ENCODE peak calls at places on chromosomes 6 and 20, in five cellular contexts. B is cardiac fibroblast, G is IMR-90, F is psoas muscle, L is SK-N-SH. Q is an unnamed sample.

GRCh38 chr6:89489078-89489477 is 56.1 kb downstream of the ANKRD6 start:
- DNase-seq in B (no peak), G (no peak), F (no peak), L (no peak), Q (no peak)

GRCh38 chr6:148624025-148624424 is 122.8 kb upstream of the UST start:
- DNase-seq in B (peak), G (no peak), F (no peak), L (no peak), Q (no peak)

GRCh38 chr6:26124550-26125014 is 37.4 kb downstream of the HFE start:
- DNase-seq in B (no peak), G (no peak), F (no peak), L (no peak), Q (peak)

GRCh38 chr6:131160254-131160758 is 25.0 kb downstream of the AKAP7 start:
- DNase-seq in B (no peak), G (no peak), F (no peak), L (no peak), Q (no peak)

GRCh38 chr6:125197795-125198269 is 44.3 kb downstream of the TPD52L1 start:
- DNase-seq in B (peak), G (peak), F (peak), L (no peak), Q (peak)

GRCh38 chr6:133741375-133741861 is 147.5 kb upstream of the TCF21 start:
- DNase-seq in B (peak), G (peak), F (no peak), L (no peak), Q (peak)

GRCh38 chr20:62646851-62647520 is 4.7 kb downstream of the SLCO4A1 start:
- DNase-seq in B (no peak), G (no peak), F (peak), L (no peak), Q (no peak)

GRCh38 chr20:50256577-50256976 is 65.9 kb downstream of the CEBPB start:
- DNase-seq in B (peak), G (peak), F (peak), L (no peak), Q (no peak)

GRCh38 chr6:63573899-63574553 is 1.7 kb downstream of the LOC128125822 start:
- DNase-seq in B (peak), G (peak), F (no peak), L (peak), Q (peak)

GRCh38 chr20:48797275-48797825 is 30.4 kb downstream of the PREX1 start:
- DNase-seq in B (no peak), G (no peak), F (no peak), L (no peak), Q (no peak)

GRCh38 chr20:46011631-46012482 is 3.1 kb downstream of the MMP9 start:
- DNase-seq in B (peak), G (peak), F (peak), L (peak), Q (no peak)

GRCh38 chr6:135938588-135939215 is 87.2 kb downstream of the PDE7B start:
- DNase-seq in B (peak), G (peak), F (peak), L (peak), Q (peak)

GRCh38 chr6:7542878-7543394 is 1.5 kb downstream of the DSP start:
- DNase-seq in B (peak), G (peak), F (peak), L (peak), Q (peak)

GRCh38 chr20:6660441-6660840 is 107.0 kb upstream of the BMP2 start:
- DNase-seq in B (no peak), G (no peak), F (no peak), L (no peak), Q (no peak)

GRCh38 chr20:50026746-50027575 is 44.2 kb downstream of the SNAI1 start:
- DNase-seq in B (peak), G (peak), F (no peak), L (no peak), Q (peak)

GRCh38 chr6:109093732-109094131 is 914 bp downstream of the SESN1 start:
- DNase-seq in B (peak), G (peak), F (no peak), L (no peak), Q (no peak)

GRCh38 chr6:51814418-51814817 is 273.0 kb downstream of the PKHD1 start:
- DNase-seq in B (no peak), G (no peak), F (no peak), L (no peak), Q (no peak)

GRCh38 chr6:136788069-136788902 is 4.0 kb downstream of the MAP3K5 start:
- DNase-seq in B (peak), G (peak), F (no peak), L (no peak), Q (peak)

GRCh38 chr6:55678330-55679224 is 99.6 kb upstream of the HMGCLL1 start:
- DNase-seq in B (no peak), G (peak), F (no peak), L (peak), Q (no peak)

GRCh38 chr6:167550936-167551633 is 226.2 kb downstream of the TTLL2 start:
- DNase-seq in B (no peak), G (no peak), F (peak), L (no peak), Q (no peak)

GRCh38 chr6:32045811-32046449 is 7.7 kb downstream of the CYP21A2 start:
- DNase-seq in B (peak), G (no peak), F (peak), L (no peak), Q (peak)

GRCh38 chr20:59159822-59160740 is 3.5 kb upstream of the ZNF831 start:
- DNase-seq in B (no peak), G (no peak), F (no peak), L (no peak), Q (no peak)

GRCh38 chr20:10225439-10226080 is 6.9 kb downstream of the SNAP25 start:
- DNase-seq in B (no peak), G (no peak), F (no peak), L (peak), Q (no peak)

GRCh38 chr6:25477006-25477590 is 174.9 kb upstream of the SCGN start:
- DNase-seq in B (peak), G (peak), F (no peak), L (no peak), Q (peak)

GRCh38 chr6:139020689-139021088 is 7.9 kb upstream of the ABRACL start:
- DNase-seq in B (no peak), G (no peak), F (no peak), L (no peak), Q (no peak)

GRCh38 chr6:112571486-112571885 is 224.4 kb downstream of the RFPL4B start:
- DNase-seq in B (peak), G (peak), F (no peak), L (no peak), Q (peak)

GRCh38 chr6:158115102-158115501 is 53.0 kb downstream of the SERAC1 start:
- DNase-seq in B (no peak), G (no peak), F (no peak), L (no peak), Q (no peak)

GRCh38 chr6:74510878-74511277 is 695.0 kb downstream of the COL12A1 start:
- DNase-seq in B (peak), G (peak), F (no peak), L (no peak), Q (no peak)

GRCh38 chr6:72296375-72296774 is 325.5 kb upstream of the KCNQ5 start:
- DNase-seq in B (no peak), G (no peak), F (no peak), L (peak), Q (no peak)

GRCh38 chr6:72861059-72861458 is 239.2 kb downstream of the KCNQ5 start:
- DNase-seq in B (peak), G (peak), F (no peak), L (no peak), Q (peak)

GRCh38 chr6:36028887-36029324 is 1.3 kb downstream of the MAPK14 start:
- DNase-seq in B (peak), G (peak), F (peak), L (peak), Q (peak)

GRCh38 chr6:83126223-83126622 is 58.8 kb downstream of the DOP1A start:
- DNase-seq in B (no peak), G (no peak), F (no peak), L (no peak), Q (no peak)

GRCh38 chr20:35773154-35773751 is 1.4 kb downstream of the PHF20 start:
- DNase-seq in B (peak), G (peak), F (no peak), L (no peak), Q (peak)

GRCh38 chr20:37757550-37757949 is 63.7 kb downstream of the CTNNBL1 start:
- DNase-seq in B (no peak), G (no peak), F (no peak), L (no peak), Q (no peak)

GRCh38 chr20:37758332-37758731 is 64.5 kb downstream of the CTNNBL1 start:
- DNase-seq in B (no peak), G (no peak), F (no peak), L (no peak), Q (no peak)

GRCh38 chr20:37756234-37756633 is 62.4 kb downstream of the CTNNBL1 start:
- DNase-seq in B (no peak), G (no peak), F (no peak), L (no peak), Q (no peak)

GRCh38 chr20:37759761-37760209 is 66.0 kb downstream of the CTNNBL1 start:
- DNase-seq in B (no peak), G (no peak), F (no peak), L (no peak), Q (no peak)

DNA sequence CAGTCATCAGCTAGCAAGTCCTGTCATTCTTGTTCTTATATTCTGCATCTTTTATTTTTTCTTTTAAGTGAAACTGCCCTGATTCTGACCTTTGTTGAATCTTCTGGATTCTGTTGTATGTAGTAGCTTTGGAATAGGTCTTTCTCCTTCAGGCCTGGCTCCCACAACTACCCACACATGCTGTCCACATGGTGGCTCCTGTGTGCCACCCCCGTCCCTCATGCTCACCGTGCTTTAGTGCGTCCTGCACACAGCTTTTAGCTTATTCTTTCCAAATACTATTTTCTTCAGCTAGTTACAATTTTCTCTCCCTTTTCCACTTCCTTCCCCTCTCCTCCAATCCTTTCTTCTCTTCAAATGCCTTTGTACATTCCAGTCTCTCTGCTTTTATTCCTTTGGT is 61.8 kb downstream of the CTNNBL1 start:
- DNase-seq in B (no peak), G (no peak), F (peak), L (peak), Q (no peak)
- TF ChIP-seq CTCF in B (no peak), G (no peak), F (peak), L (no peak), Q (no peak)

DNA sequence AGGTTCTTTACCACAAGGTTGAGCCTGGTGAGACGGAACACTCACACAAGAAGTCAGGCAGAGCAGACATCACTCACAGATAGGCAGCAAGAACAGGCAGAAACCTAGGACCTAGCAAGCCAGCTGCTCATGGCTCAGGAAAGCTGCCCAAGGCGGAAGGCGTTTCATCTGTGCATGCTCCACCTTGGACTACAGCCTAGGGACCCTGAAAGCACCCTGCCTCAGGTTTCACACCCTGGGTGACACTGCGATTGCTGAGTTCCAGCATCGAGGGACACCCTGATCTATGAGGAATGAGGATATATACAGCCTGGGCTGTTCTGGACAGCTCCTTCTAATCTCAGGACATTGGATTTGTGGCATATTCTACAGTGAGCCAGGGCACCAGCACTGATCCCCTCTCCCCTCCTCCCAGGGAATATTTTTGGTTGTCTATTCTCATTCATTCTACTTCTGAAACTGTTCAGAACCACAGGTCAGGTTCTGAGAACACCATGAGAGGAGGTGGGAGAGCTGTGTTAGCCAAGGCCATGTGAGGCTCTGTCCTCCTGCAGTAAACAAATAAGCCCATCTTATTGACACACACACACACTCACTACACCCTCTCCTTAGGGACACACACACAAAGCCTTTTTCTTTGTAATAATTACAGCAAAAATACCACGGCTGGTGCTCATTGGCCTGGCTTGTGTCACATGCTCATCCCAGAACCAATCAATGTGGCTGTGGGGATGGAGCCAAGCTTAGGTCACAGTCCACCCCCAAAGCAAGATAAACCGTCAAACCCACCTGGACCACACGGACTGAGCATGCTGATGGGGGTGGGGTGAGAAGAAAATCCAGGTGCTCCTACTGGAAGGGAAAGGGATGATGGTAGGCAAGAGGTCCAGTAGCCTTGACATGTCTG is 26.3 kb upstream of the PMEPA1 start:
- DNase-seq in B (no peak), G (no peak), F (peak), L (no peak), Q (no peak)
- H3K4me3 ChIP-seq in B (no peak), G (no peak), F (peak), L (no peak), Q (no peak)

GRCh38 chr20:20130399-20130798 is 78.1 kb downstream of the CFAP61 start:
- DNase-seq in B (peak), G (no peak), F (no peak), L (no peak), Q (peak)
- TF ChIP-seq CTCF in B (no peak), G (peak), F (no peak), L (peak), Q (no peak)

DNA sequence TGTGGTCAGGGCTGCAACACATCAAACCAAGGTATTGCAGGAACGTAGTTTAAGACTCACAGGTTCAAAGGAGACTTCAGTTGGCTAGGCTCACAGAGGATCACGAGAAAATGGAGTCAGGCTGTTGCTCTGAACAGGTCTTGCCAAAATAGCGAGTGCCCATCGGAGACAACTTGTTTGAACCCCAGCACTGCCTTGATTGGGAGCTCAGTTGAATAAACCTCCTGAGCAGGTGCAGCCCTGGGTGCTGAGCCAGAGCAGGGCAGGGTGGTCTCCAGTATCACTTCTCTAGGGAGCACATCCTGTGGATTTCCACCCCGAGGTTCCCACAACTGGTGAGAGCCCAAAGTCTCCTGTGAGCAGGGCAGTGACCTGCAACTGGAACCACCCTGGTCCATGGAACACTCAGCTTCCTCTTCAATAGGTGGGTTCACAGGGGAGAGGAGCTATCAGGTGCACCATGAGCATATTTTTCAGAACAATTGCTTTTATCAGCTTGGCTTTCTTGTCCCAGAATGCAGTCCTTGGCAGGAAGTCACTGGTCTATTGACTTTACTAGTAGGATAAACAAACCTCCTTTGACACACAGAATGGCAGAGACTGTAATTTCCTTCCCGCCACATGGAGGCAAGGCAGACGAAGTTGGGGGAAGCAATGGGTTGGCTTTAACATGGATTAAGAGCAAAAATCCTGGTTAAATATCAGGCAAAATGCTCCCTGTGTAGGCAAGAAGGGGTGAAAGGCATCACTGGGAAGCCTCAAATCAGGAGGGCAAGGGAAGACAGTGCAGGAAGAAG is 267.7 kb upstream of the FOXQ1 start:
- DNase-seq in B (no peak), G (no peak), F (no peak), L (no peak), Q (no peak)
- H3K4me3 ChIP-seq in B (no peak), G (no peak), F (no peak), L (no peak), Q (no peak)